ENCODE peak calls at places on chromosomes 12 and 14, in six cellular contexts. S is K562, P is H1, C is HepG2, F is GM12891, X is GM12878. J is an unnamed sample.

GRCh38 chr12:124390442-124391116 is 95.7 kb downstream of the RFLNA start:
- DNase-seq in P (no peak), S (no peak), C (no peak), F (peak), X (peak), J (no peak)

GRCh38 chr12:92292016-92292415 is 146.4 kb upstream of the BTG1 start:
- DNase-seq in S (no peak), C (no peak), F (no peak), P (no peak), X (no peak), J (no peak)

GRCh38 chr14:85587152-85587697 is 57.3 kb downstream of the FLRT2 start:
- DNase-seq in P (no peak), C (no peak), X (no peak), S (no peak), F (no peak), J (no peak)

GRCh38 chr14:79395061-79395460 is 816.2 kb downstream of the DIO2 start:
- DNase-seq in X (no peak), P (no peak), S (no peak), C (no peak), F (no peak), J (no peak)

GRCh38 chr12:50102648-50103309 is 1.0 kb upstream of the GPD1 start:
- DNase-seq in F (no peak), P (no peak), S (no peak), C (no peak), X (no peak), J (no peak)

GRCh38 chr14:25033358-25033757 is 16.6 kb downstream of the STXBP6 start:
- DNase-seq in F (no peak), C (no peak), X (no peak), S (no peak), P (no peak), J (no peak)

GRCh38 chr12:64780531-64781373 is 21.5 kb upstream of the GNS start:
- DNase-seq in P (no peak), X (no peak), C (no peak), F (peak), S (peak), J (peak)

GRCh38 chr14:26332966-26333365 is 264.9 kb downstream of the NOVA1 start:
- DNase-seq in C (no peak), P (no peak), X (no peak), F (no peak), S (no peak), J (no peak)

GRCh38 chr12:10867381-10867780 is 16.7 kb downstream of the PRH1 start:
- DNase-seq in X (no peak), C (peak), F (no peak), S (no peak), P (no peak), J (no peak)

GRCh38 chr12:117469883-117470483 is 108.6 kb upstream of the NOS1 start:
- DNase-seq in C (no peak), X (no peak), F (no peak), S (no peak), P (no peak), J (no peak)

GRCh38 chr14:92970233-92970625 is 47.3 kb downstream of the CHGA start:
- DNase-seq in S (no peak), C (no peak), F (no peak), P (no peak), X (no peak), J (no peak)

GRCh38 chr14:65210118-65210826 is 108.0 kb upstream of the MAX start:
- DNase-seq in P (no peak), X (peak), C (no peak), F (no peak), S (no peak), J (peak)

GRCh38 chr14:34036319-34036761 is 85.5 kb upstream of the EGLN3 start:
- DNase-seq in X (no peak), F (no peak), C (no peak), S (no peak), P (no peak), J (no peak)

GRCh38 chr14:34781242-34781641 is 66.8 kb upstream of the CFL2 start:
- DNase-seq in P (no peak), C (no peak), F (no peak), X (peak), S (no peak), J (no peak)

GRCh38 chr14:90645842-90646443 is 170.3 kb downstream of the TTC7B start:
- DNase-seq in X (no peak), S (no peak), F (no peak), P (peak), C (peak), J (no peak)

GRCh38 chr12:53676715-53677611 is 1.1 kb upstream of the ATP5MC2 start:
- DNase-seq in C (no peak), X (no peak), P (no peak), F (peak), S (no peak), J (no peak)

GRCh38 chr12:85779768-85780167 is 56.4 kb downstream of the RASSF9 start:
- DNase-seq in X (no peak), S (no peak), C (no peak), F (no peak), P (no peak), J (no peak)

GRCh38 chr14:34691173-34691572 is 23.2 kb downstream of the CFL2 start:
- DNase-seq in S (no peak), P (no peak), X (no peak), F (no peak), C (no peak), J (no peak)

DNA sequence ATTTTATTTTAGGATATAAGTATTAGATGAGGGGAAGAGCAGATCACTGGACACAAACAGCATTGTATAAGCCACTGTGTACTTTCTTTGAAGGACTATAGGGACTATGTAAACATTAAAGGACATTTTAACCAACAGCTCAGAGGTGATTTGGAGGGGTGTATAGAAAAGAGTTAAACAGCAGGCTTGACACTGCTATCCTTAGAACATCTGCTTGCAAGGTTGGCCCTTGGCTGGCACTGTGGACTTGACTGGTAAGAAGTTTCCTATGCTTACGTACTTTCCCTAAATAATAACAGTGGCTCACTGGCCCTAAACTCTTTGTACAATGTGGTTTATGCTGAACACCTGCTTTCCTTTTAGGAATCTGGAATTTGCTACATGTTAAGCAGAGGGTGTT is 28.7 kb downstream of the ZFYVE26 start:
- DNase-seq in X (no peak), P (no peak), C (no peak), F (no peak), S (no peak), J (no peak)
- TF ChIP-seq POLR2A in X (no peak), P (no peak), C (no peak), F (no peak), S (no peak), J (no peak)

GRCh38 chr14:87638196-87638595 is 354.8 kb downstream of the GALC start:
- DNase-seq in F (no peak), S (no peak), P (no peak), C (no peak), X (no peak), J (no peak)

GRCh38 chr14:87640553-87640952 is 352.4 kb downstream of the GALC start:
- DNase-seq in X (no peak), C (peak), S (no peak), F (no peak), P (no peak), J (no peak)

DNA sequence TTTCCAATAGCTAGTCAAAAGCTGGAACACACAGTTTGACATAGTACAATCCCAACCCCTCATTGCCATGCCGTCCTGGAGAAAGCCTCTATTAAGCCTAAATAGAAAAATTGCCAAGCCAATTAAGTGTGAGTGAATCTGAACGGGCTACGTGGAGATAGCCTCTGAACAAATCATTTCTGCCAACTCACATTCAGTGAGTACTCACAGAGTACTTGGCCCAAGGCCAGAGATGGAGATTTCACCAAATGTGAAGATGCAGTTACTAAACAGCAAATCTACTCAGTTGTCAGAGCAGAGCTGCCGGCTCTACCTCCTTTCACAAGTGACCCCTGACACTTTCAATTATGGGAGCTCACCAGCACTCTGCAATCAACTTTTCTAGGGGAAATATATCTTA is 350.0 kb downstream of the GALC start:
- DNase-seq in P (no peak), X (no peak), S (no peak), F (no peak), C (no peak), J (no peak)
- TF ChIP-seq TAF1 in P (no peak), X (no peak), S (no peak), F (no peak), C (no peak), J (no peak)

GRCh38 chr14:67514650-67515385 is 18.3 kb upstream of the PLEKHH1 start:
- DNase-seq in C (no peak), S (peak), F (peak), P (no peak), X (no peak), J (peak)
- TF ChIP-seq POLR2A in C (no peak), S (no peak), F (no peak), P (no peak), X (no peak), J (no peak)

GRCh38 chr14:99171396-99171795 is 100.6 kb downstream of the BCL11B start:
- DNase-seq in P (no peak), S (no peak), X (no peak), F (no peak), C (no peak), J (no peak)

GRCh38 chr14:99166506-99166905 is 105.5 kb downstream of the BCL11B start:
- DNase-seq in X (no peak), C (no peak), P (no peak), F (no peak), S (no peak), J (no peak)

GRCh38 chr14:99169776-99170356 is 102.1 kb downstream of the BCL11B start:
- DNase-seq in S (no peak), P (no peak), F (no peak), X (no peak), C (no peak), J (no peak)

GRCh38 chr14:99164712-99165111 is 107.3 kb downstream of the BCL11B start:
- DNase-seq in P (no peak), S (no peak), F (no peak), C (no peak), X (no peak), J (no peak)

DNA sequence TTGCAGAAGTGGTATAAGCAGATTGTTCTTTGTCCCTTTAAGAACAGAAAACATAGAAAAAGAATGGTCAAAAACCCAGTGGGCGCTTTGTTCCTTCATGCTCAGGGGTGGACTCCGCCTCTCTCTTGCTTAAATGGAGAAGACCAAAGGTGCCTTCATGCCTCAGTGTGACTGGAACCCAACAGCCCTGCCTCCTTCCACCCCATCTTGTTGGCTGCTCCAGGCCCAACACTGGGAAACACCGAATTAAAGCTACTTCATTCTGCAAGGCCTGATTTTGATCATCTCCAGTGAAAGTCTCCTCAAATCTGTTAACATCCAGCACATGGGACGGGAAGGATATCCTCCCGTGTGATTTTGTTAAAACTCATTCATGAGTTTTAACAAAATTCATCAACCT is 103.7 kb downstream of the BCL11B start:
- DNase-seq in F (no peak), C (no peak), P (no peak), S (no peak), X (no peak), J (no peak)
- TF ChIP-seq TAF1 in F (no peak), C (no peak), P (no peak), S (no peak), X (no peak), J (no peak)

J was measured in GM12892.